ENCODE peak calls at places on chromosomes 1 and 21, in six cellular contexts. L, S, B, Q, F and X are unnamed samples.

GRCh38 chr1:53077599-53077965 is 15.6 kb downstream of the PODN start:
- DNase-seq in L (no peak), S (no peak), B (peak; percentile 62), Q (no peak), F (no peak), X (no peak)

GRCh38 chr1:75203415-75204277 is 69.5 kb downstream of the LHX8 start:
- DNase-seq in L (peak; percentile 35), S (no peak), B (no peak), Q (peak; percentile 18), F (no peak), X (no peak)

GRCh38 chr1:40898434-40898900 is 36.3 kb upstream of the CITED4 start:
- DNase-seq in L (no peak), S (no peak), B (no peak), Q (no peak), F (peak; percentile 52), X (peak; percentile 47)

GRCh38 chr1:172381981-172382380 is 38.5 kb upstream of the C1orf105 start:
- DNase-seq in L (no peak), S (no peak), B (no peak), Q (no peak), F (no peak), X (no peak)

GRCh38 chr1:222974496-222974895 is 159.7 kb downstream of the DISP1 start:
- DNase-seq in L (no peak), S (no peak), B (no peak), Q (no peak), F (no peak), X (no peak)

GRCh38 chr1:154752273-154753030 is 117.6 kb downstream of the KCNN3 start:
- DNase-seq in L (no peak), S (no peak), B (no peak), Q (no peak), F (no peak), X (no peak)

GRCh38 chr1:159067699-159068621 is 8.6 kb downstream of the AIM2 start:
- DNase-seq in L (no peak), S (no peak), B (peak; percentile 72), Q (no peak), F (no peak), X (no peak)

GRCh38 chr1:173426057-173426456 is 51.1 kb upstream of the PRDX6 start:
- DNase-seq in L (no peak), S (no peak), B (no peak), Q (no peak), F (no peak), X (no peak)

GRCh38 chr1:21289700-21290545 is at the start of gene ECE1:
- DNase-seq in L (peak; percentile 66), S (no peak), B (peak; percentile 95), Q (peak; percentile 52), F (no peak), X (no peak)
- TF ChIP-seq POLR2A in L (no peak), S (peak; percentile 29), B (no peak), Q (peak; percentile 83), F (peak; percentile 28), X (peak; percentile 44)

GRCh38 chr1:43363283-43363934 is 4.4 kb downstream of the ELOVL1 start:
- DNase-seq in L (no peak), S (no peak), B (no peak), Q (no peak), F (no peak), X (no peak)
- TF ChIP-seq POLR2A in L (peak; percentile 62), S (no peak), B (no peak), Q (no peak), F (no peak), X (no peak)

GRCh38 chr1:89523597-89524368 is 846 bp upstream of the LRRC8B start:
- DNase-seq in L (peak; percentile 33), S (no peak), B (no peak), Q (peak; percentile 18), F (peak; percentile 55), X (no peak)

GRCh38 chr1:89527750-89528381 is 3.2 kb downstream of the LRRC8B start:
- DNase-seq in L (no peak), S (no peak), B (no peak), Q (no peak), F (no peak), X (no peak)

GRCh38 chr1:89525169-89525855 is 683 bp downstream of the LRRC8B start:
- DNase-seq in L (peak; percentile 52), S (peak; percentile 18), B (no peak), Q (peak; percentile 41), F (no peak), X (peak; percentile 36)

GRCh38 chr1:89527256-89527655 is 2.6 kb downstream of the LRRC8B start:
- DNase-seq in L (no peak), S (no peak), B (no peak), Q (no peak), F (no peak), X (no peak)

DNA sequence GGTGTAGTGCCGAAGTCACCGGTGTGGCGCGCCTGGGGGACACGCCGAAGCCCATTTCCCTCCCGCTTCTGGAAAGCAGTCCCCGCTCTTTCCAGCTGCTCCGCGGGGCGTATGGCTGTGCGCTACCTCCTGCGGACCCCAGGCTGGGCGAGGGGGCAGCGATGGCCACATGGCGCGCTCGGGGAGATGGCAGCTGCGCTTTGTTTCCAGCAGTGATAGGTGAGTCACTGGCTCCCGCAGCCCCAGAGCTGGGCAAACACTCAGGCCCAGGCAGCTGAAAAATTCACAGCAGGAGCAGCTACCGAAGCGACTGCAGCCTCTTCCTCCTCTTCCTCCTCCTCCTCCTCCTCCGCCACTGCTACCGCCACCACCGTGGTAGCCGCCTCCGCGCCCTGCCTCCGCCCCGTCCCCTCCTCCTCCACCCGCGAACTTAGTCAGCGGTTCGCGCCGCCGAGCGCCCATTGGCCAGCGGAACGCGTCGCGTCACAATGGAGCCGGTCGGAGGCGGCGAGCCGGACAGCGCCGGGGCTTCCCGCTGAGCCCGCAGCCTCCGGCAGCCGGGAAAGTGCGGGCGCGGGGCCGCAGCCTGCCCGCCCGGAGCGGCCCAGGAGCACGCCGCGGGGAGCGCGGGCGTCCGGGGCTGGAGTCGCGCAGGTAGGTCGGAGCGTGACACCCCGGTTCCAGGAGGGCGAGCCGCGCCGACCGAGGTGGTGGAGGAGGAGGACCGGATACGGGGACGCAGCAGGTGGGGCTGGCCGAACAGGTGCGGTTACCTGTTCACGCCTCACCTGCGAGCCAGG is at the start of gene LRRC8B:
- DNase-seq in L (peak; percentile 91), S (peak; percentile 74), B (peak; percentile 99), Q (peak; percentile 67), F (peak; percentile 88), X (peak; percentile 91)
- TF ChIP-seq POLR2A in L (peak; percentile 94), S (peak; percentile 89), B (no peak), Q (peak; percentile 84), F (peak; percentile 88), X (peak; percentile 76)

GRCh38 chr1:109113787-109114568 is at the start of gene ELAPOR1:
- DNase-seq in L (no peak), S (no peak), B (peak; percentile 94), Q (no peak), F (peak; percentile 79), X (peak; percentile 88)
- TF ChIP-seq POLR2A in L (no peak), S (no peak), B (no peak), Q (no peak), F (peak; percentile 77), X (peak; percentile 26)

GRCh38 chr1:16398371-16398953 is 31.4 kb downstream of the SZRD1 start:
- DNase-seq in L (no peak), S (no peak), B (no peak), Q (no peak), F (no peak), X (no peak)
- TF ChIP-seq POLR2A in L (peak; percentile 15), S (no peak), B (no peak), Q (no peak), F (no peak), X (no peak)

GRCh38 chr21:15729346-15729673 is 472 bp upstream of the USP25 start:
- DNase-seq in L (no peak), S (no peak), B (no peak), Q (no peak), F (no peak), X (no peak)

GRCh38 chr21:15728046-15728445 is 1.7 kb upstream of the USP25 start:
- DNase-seq in L (no peak), S (no peak), B (no peak), Q (no peak), F (no peak), X (no peak)

GRCh38 chr21:15731243-15731613 is 1.4 kb downstream of the USP25 start:
- DNase-seq in L (no peak), S (no peak), B (no peak), Q (peak; percentile 17), F (no peak), X (no peak)

GRCh38 chr21:15730484-15731242 is 881 bp downstream of the USP25 start:
- DNase-seq in L (peak; percentile 29), S (no peak), B (no peak), Q (no peak), F (no peak), X (peak; percentile 16)

GRCh38 chr21:15729674-15730483 is at the start of gene USP25:
- DNase-seq in L (peak; percentile 97), S (peak; percentile 90), B (peak; percentile 98), Q (peak; percentile 56), F (peak; percentile 93), X (peak; percentile 90)
- TF ChIP-seq POLR2A in L (peak; percentile 63), S (peak; percentile 87), B (no peak), Q (peak; percentile 89), F (peak; percentile 77), X (peak; percentile 70)

GRCh38 chr1:43234267-43234666 is 35.5 kb upstream of the TMEM125 start:
- DNase-seq in L (no peak), S (no peak), B (no peak), Q (no peak), F (no peak), X (no peak)

GRCh38 chr1:43235040-43235439 is 34.7 kb upstream of the TMEM125 start:
- DNase-seq in L (no peak), S (no peak), B (no peak), Q (no peak), F (no peak), X (peak; percentile 55)

GRCh38 chr1:43237131-43237530 is 32.7 kb upstream of the TMEM125 start:
- DNase-seq in L (no peak), S (no peak), B (no peak), Q (no peak), F (no peak), X (no peak)

GRCh38 chr1:43233631-43234030 is 36.2 kb upstream of the TMEM125 start:
- DNase-seq in L (no peak), S (no peak), B (no peak), Q (no peak), F (no peak), X (no peak)

DNA sequence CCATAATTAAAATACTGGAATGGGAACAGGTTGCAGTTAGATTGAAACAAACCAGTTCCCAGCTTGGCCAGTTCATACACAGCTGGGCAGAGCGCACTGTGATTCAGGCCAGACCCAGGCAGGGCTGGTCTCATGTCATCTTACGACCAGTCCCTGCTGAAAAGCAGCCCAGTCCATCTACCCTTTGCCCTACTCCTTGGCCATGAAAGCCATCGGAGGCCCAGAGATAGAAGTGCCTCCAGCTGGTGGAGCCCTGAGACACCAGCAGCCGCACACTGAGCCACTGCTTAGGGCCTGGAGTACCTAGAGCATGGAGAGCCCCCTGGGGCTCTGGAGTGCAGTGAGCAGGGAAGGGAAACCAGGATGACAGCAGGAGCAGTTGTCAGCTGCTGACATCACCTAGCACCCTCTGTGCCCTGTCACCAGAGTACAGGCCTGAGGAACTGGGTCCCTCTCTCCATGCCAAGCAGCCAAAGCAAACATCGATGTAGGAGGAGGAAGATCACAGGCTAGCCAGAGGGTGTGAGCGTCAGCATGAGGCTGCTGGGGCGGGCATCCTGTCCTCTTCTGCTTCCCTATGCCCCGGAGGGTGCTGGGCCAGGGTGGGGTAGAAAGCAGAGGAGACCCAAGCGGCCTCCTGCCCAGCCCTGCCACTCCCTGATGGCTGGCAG is 34.2 kb upstream of the TMEM125 start:
- DNase-seq in L (no peak), S (no peak), B (no peak), Q (no peak), F (no peak), X (peak; percentile 86)
- TF ChIP-seq POLR2A in L (no peak), S (no peak), B (no peak), Q (no peak), F (no peak), X (no peak)

GRCh38 chr1:150486966-150487762 is at the start of gene TARS2:
- DNase-seq in L (peak; percentile 98), S (peak; percentile 93), B (peak; percentile 92), Q (peak; percentile 93), F (peak; percentile 98), X (peak; percentile 96)
- TF ChIP-seq POLR2A in L (peak; percentile 95), S (peak; percentile 64), B (no peak), Q (peak; percentile 73), F (peak; percentile 75), X (peak; percentile 60)